ENCODE peak calls at places on chromosomes 4 and X, in six cellular contexts. One of them, this sample, is unnamed.

GRCh38 chrX:75648803-75649588 is 126.2 kb upstream of the ZDHHC15 start:
- DNase-seq in HCT116: no peak
- DNase-seq in GM12864: no peak
- DNase-seq in astrocyte of the spinal cord: no peak
- DNase-seq in left ventricle myocardium inferior: no peak
- DNase-seq in left lung: no peak
- DNase-seq in this sample: no peak

GRCh38 chr4:133597252-133597651 is 448.2 kb downstream of the PCDH10 start:
- DNase-seq in left lung: no peak
- DNase-seq in left ventricle myocardium inferior: no peak
- DNase-seq in GM12864: no peak
- DNase-seq in HCT116: no peak
- DNase-seq in astrocyte of the spinal cord: no peak
- DNase-seq in this sample: no peak

GRCh38 chr4:127500242-127500641 is 132.5 kb upstream of the INTU start:
- DNase-seq in left ventricle myocardium inferior: no peak
- DNase-seq in left lung: no peak
- DNase-seq in GM12864: no peak
- DNase-seq in astrocyte of the spinal cord: no peak
- DNase-seq in HCT116: no peak
- DNase-seq in this sample: no peak

GRCh38 chr4:172515266-172515879 is 653.2 kb upstream of the GALNT7 start:
- DNase-seq in GM12864: no peak
- DNase-seq in left ventricle myocardium inferior: no peak
- DNase-seq in astrocyte of the spinal cord: peak
- DNase-seq in left lung: no peak
- DNase-seq in HCT116: no peak
- DNase-seq in this sample: no peak

GRCh38 chr4:90120037-90120436 is 7.2 kb upstream of the CCSER1 start:
- DNase-seq in astrocyte of the spinal cord: no peak
- DNase-seq in HCT116: no peak
- DNase-seq in GM12864: no peak
- DNase-seq in left lung: no peak
- DNase-seq in left ventricle myocardium inferior: no peak
- DNase-seq in this sample: no peak

GRCh38 chr4:5267418-5267817 is 216.1 kb downstream of the STK32B start:
- DNase-seq in astrocyte of the spinal cord: no peak
- DNase-seq in left ventricle myocardium inferior: no peak
- DNase-seq in HCT116: no peak
- DNase-seq in left lung: no peak
- DNase-seq in GM12864: no peak
- DNase-seq in this sample: no peak

GRCh38 chr4:1512738-1513660 is 106.8 kb upstream of the NKX1-1 start:
- DNase-seq in astrocyte of the spinal cord: no peak
- DNase-seq in HCT116: peak
- DNase-seq in left lung: peak
- DNase-seq in GM12864: no peak
- DNase-seq in left ventricle myocardium inferior: peak
- DNase-seq in this sample: peak

GRCh38 chr4:110823251-110823650 is 200.4 kb upstream of the PITX2 start:
- DNase-seq in astrocyte of the spinal cord: peak
- DNase-seq in HCT116: no peak
- DNase-seq in GM12864: no peak
- DNase-seq in left ventricle myocardium inferior: no peak
- DNase-seq in left lung: no peak
- DNase-seq in this sample: no peak

GRCh38 chr4:156774422-156774821 is 197.2 kb downstream of the PDGFC start:
- DNase-seq in left lung: peak
- DNase-seq in left ventricle myocardium inferior: no peak
- DNase-seq in HCT116: no peak
- DNase-seq in astrocyte of the spinal cord: peak
- DNase-seq in GM12864: no peak
- DNase-seq in this sample: no peak

GRCh38 chr4:98113005-98113404 is 30.3 kb downstream of the STPG2 start:
- DNase-seq in HCT116: peak
- DNase-seq in astrocyte of the spinal cord: peak
- DNase-seq in GM12864: no peak
- DNase-seq in left ventricle myocardium inferior: no peak
- DNase-seq in left lung: no peak
- DNase-seq in this sample: peak

GRCh38 chrX:13906103-13906502 is 89.2 kb upstream of the GPM6B start:
- DNase-seq in left lung: no peak
- DNase-seq in HCT116: no peak
- DNase-seq in left ventricle myocardium inferior: no peak
- DNase-seq in GM12864: no peak
- DNase-seq in astrocyte of the spinal cord: no peak
- DNase-seq in this sample: no peak

GRCh38 chrX:71627588-71628404 is 9.5 kb upstream of the CXCR3 start:
- DNase-seq in GM12864: no peak
- DNase-seq in HCT116: no peak
- DNase-seq in astrocyte of the spinal cord: no peak
- DNase-seq in left ventricle myocardium inferior: no peak
- DNase-seq in left lung: no peak
- DNase-seq in this sample: no peak

GRCh38 chrX:70970482-70970999 is 39.6 kb upstream of the SLC7A3 start:
- DNase-seq in GM12864: no peak
- DNase-seq in astrocyte of the spinal cord: peak
- DNase-seq in left lung: no peak
- DNase-seq in left ventricle myocardium inferior: no peak
- DNase-seq in HCT116: no peak
- DNase-seq in this sample: no peak

DNA sequence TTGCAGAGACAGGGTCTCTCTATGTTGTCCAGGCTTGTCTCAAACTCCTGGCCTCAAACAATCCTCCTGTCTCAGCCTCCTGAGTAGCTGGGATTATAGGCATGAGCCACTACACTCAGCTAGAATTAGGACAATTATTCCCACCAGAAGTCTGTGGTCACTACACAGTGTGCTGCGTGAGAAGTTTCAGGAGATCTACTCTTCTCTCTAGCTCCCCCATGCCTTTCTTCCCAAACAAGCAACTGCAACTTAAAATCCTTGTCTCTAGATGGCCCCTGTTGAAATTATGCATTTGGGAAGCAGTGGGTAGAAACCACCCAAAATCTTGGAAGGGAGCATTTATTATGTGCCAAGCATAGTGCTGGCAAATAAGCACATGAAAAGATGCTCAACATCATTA is 21.1 kb upstream of the MAP7D3 start:
- DNase-seq in astrocyte of the spinal cord: no peak
- DNase-seq in HCT116: peak
- DNase-seq in GM12864: no peak
- DNase-seq in left lung: no peak
- DNase-seq in left ventricle myocardium inferior: no peak
- DNase-seq in this sample: no peak
- TF ChIP-seq CTCF in astrocyte of the spinal cord: peak
- TF ChIP-seq CTCF in HCT116: peak
- TF ChIP-seq CTCF in GM12864: no peak
- TF ChIP-seq CTCF in left lung: no peak
- TF ChIP-seq CTCF in left ventricle myocardium inferior: no peak
- TF ChIP-seq CTCF in this sample: no peak

GRCh38 chr4:145904413-145905177 is 34.0 kb downstream of the ZNF827 start:
- DNase-seq in GM12864: no peak
- DNase-seq in left lung: no peak
- DNase-seq in HCT116: no peak
- DNase-seq in astrocyte of the spinal cord: no peak
- DNase-seq in left ventricle myocardium inferior: no peak
- DNase-seq in this sample: no peak

GRCh38 chr4:145895056-145895455 is 43.6 kb downstream of the ZNF827 start:
- DNase-seq in astrocyte of the spinal cord: no peak
- DNase-seq in left ventricle myocardium inferior: no peak
- DNase-seq in left lung: no peak
- DNase-seq in GM12864: no peak
- DNase-seq in HCT116: no peak
- DNase-seq in this sample: no peak

GRCh38 chr4:145902522-145902921 is 36.1 kb downstream of the ZNF827 start:
- DNase-seq in left ventricle myocardium inferior: no peak
- DNase-seq in astrocyte of the spinal cord: no peak
- DNase-seq in HCT116: no peak
- DNase-seq in GM12864: no peak
- DNase-seq in left lung: no peak
- DNase-seq in this sample: no peak

GRCh38 chr4:145899886-145900466 is 38.6 kb downstream of the ZNF827 start:
- DNase-seq in GM12864: no peak
- DNase-seq in HCT116: no peak
- DNase-seq in astrocyte of the spinal cord: no peak
- DNase-seq in left ventricle myocardium inferior: no peak
- DNase-seq in left lung: no peak
- DNase-seq in this sample: no peak

DNA sequence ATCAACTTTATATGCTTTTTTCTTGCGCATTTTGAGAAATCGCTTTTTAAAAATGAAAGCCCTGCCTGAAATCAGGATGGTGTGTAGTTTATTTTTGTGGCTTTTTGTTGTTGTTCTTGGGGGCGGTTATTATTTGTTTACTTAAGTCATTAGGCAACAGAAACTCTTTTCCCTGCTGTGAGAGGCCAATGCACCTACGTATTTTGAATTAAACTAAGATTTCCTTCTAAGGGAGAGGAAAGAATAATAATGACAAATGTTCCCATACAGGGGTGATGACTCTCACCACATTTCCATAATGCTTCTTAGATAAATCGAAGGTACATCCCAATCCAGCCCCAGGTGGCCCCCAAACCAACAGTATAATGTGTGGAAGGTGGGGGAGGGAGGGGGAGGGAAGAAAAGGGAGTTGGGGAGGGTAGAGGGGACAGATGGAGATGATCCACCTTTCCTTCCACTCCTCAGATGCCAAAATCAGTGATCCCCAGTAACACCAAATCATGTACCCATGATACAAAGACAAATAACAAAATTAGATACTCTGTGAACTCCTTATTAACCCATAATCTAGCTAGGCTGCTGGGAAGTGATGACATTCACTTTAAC is 39.6 kb downstream of the ZNF827 start:
- DNase-seq in left ventricle myocardium inferior: no peak
- DNase-seq in HCT116: no peak
- DNase-seq in GM12864: no peak
- DNase-seq in left lung: no peak
- DNase-seq in astrocyte of the spinal cord: peak
- DNase-seq in this sample: no peak
- H3K4me3 ChIP-seq in left ventricle myocardium inferior: no peak
- H3K4me3 ChIP-seq in HCT116: no peak
- H3K4me3 ChIP-seq in GM12864: no peak
- H3K4me3 ChIP-seq in left lung: no peak
- H3K4me3 ChIP-seq in astrocyte of the spinal cord: no peak
- H3K4me3 ChIP-seq in this sample: no peak

DNA sequence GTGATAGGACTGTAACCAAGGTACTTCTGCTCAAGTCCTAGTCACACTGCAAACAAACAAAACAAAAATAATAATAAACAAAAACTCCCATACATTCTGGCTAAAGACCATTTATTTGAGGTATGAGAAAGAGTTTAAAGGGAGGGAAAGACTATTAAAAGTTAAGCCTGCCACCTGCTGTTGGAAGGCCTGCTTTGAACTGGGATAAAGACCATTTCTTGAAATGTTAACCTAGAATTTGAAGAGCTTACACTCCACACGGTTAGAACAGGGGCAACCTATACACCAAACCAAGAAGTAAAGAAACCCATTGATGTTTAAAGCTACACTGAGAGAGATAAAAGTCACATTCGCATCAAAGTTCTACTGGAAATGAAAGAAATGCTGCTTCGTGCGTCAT is 548.7 kb upstream of the DIPK2B start:
- DNase-seq in left ventricle myocardium inferior: no peak
- DNase-seq in astrocyte of the spinal cord: peak
- DNase-seq in GM12864: no peak
- DNase-seq in HCT116: no peak
- DNase-seq in left lung: no peak
- DNase-seq in this sample: no peak
- TF ChIP-seq CTCF in left ventricle myocardium inferior: peak
- TF ChIP-seq CTCF in astrocyte of the spinal cord: peak
- TF ChIP-seq CTCF in GM12864: no peak
- TF ChIP-seq CTCF in HCT116: no peak
- TF ChIP-seq CTCF in left lung: no peak
- TF ChIP-seq CTCF in this sample: peak

GRCh38 chr4:154560824-154561231 is 2.0 kb upstream of the FGB start:
- DNase-seq in HCT116: no peak
- DNase-seq in GM12864: no peak
- DNase-seq in left ventricle myocardium inferior: no peak
- DNase-seq in left lung: no peak
- DNase-seq in astrocyte of the spinal cord: peak
- DNase-seq in this sample: no peak

GRCh38 chr4:154559931-154560801 is 2.6 kb upstream of the FGB start:
- DNase-seq in GM12864: no peak
- DNase-seq in astrocyte of the spinal cord: no peak
- DNase-seq in HCT116: no peak
- DNase-seq in left lung: no peak
- DNase-seq in left ventricle myocardium inferior: no peak
- DNase-seq in this sample: no peak

GRCh38 chr4:154564311-154564710 is 1.5 kb downstream of the FGB start:
- DNase-seq in GM12864: no peak
- DNase-seq in astrocyte of the spinal cord: no peak
- DNase-seq in HCT116: no peak
- DNase-seq in left ventricle myocardium inferior: no peak
- DNase-seq in left lung: no peak
- DNase-seq in this sample: no peak

GRCh38 chr4:154562697-154563254 is at the start of gene FGB:
- DNase-seq in HCT116: no peak
- DNase-seq in GM12864: no peak
- DNase-seq in left lung: no peak
- DNase-seq in left ventricle myocardium inferior: no peak
- DNase-seq in astrocyte of the spinal cord: no peak
- DNase-seq in this sample: no peak

GRCh38 chr4:154559141-154559841 is 3.5 kb upstream of the FGB start:
- DNase-seq in left ventricle myocardium inferior: no peak
- DNase-seq in astrocyte of the spinal cord: peak
- DNase-seq in GM12864: peak
- DNase-seq in HCT116: peak
- DNase-seq in left lung: no peak
- DNase-seq in this sample: peak
- H3K4me3 ChIP-seq in left ventricle myocardium inferior: no peak
- H3K4me3 ChIP-seq in astrocyte of the spinal cord: no peak
- H3K4me3 ChIP-seq in GM12864: no peak
- H3K4me3 ChIP-seq in HCT116: no peak
- H3K4me3 ChIP-seq in left lung: no peak
- H3K4me3 ChIP-seq in this sample: no peak

GRCh38 chrX:12702509-12703091 is 88.6 kb upstream of the PRPS2 start:
- DNase-seq in left ventricle myocardium inferior: no peak
- DNase-seq in left lung: no peak
- DNase-seq in HCT116: peak
- DNase-seq in GM12864: no peak
- DNase-seq in astrocyte of the spinal cord: no peak
- DNase-seq in this sample: peak

GRCh38 chrX:12704706-12705105 is 86.5 kb upstream of the PRPS2 start:
- DNase-seq in HCT116: no peak
- DNase-seq in GM12864: no peak
- DNase-seq in left lung: no peak
- DNase-seq in astrocyte of the spinal cord: no peak
- DNase-seq in left ventricle myocardium inferior: no peak
- DNase-seq in this sample: no peak

GRCh38 chrX:12700745-12701144 is 90.5 kb upstream of the PRPS2 start:
- DNase-seq in left ventricle myocardium inferior: no peak
- DNase-seq in GM12864: no peak
- DNase-seq in HCT116: no peak
- DNase-seq in left lung: no peak
- DNase-seq in astrocyte of the spinal cord: no peak
- DNase-seq in this sample: no peak

GRCh38 chrX:12701625-12702024 is 89.6 kb upstream of the PRPS2 start:
- DNase-seq in astrocyte of the spinal cord: peak
- DNase-seq in HCT116: peak
- DNase-seq in left ventricle myocardium inferior: peak
- DNase-seq in GM12864: peak
- DNase-seq in left lung: no peak
- DNase-seq in this sample: peak
- TF ChIP-seq CTCF in astrocyte of the spinal cord: peak
- TF ChIP-seq CTCF in HCT116: peak
- TF ChIP-seq CTCF in left ventricle myocardium inferior: peak
- TF ChIP-seq CTCF in GM12864: peak
- TF ChIP-seq CTCF in left lung: peak
- TF ChIP-seq CTCF in this sample: peak

This sample was measured in WERI-Rb-1.